ENCODE peak calls at places on chromosomes 6 and 20, in five cellular contexts. D, O, B, N and Q are unnamed samples.

GRCh38 chr20:48910360-48910781 is 11.1 kb upstream of the ARFGEF2 start:
- DNase-seq in D (peak; percentile 95), O (no peak), N (peak; percentile 60), B (no peak), Q (peak; percentile 90)

GRCh38 chr6:82783587-82784253 is 281.9 kb downstream of the UBE3D start:
- DNase-seq in N (no peak), D (no peak), O (no peak), B (no peak), Q (no peak)

GRCh38 chr6:36592221-36592655 is 1.9 kb upstream of the SRSF3 start:
- DNase-seq in O (no peak), D (no peak), N (no peak), B (no peak), Q (no peak)

GRCh38 chr6:20533746-20534294 is 437 bp upstream of the CDKAL1 start:
- DNase-seq in D (no peak), N (no peak), O (no peak), B (no peak), Q (no peak)

GRCh38 chr20:33674294-33675126 is at the start of gene NECAB3:
- DNase-seq in B (peak; percentile 69), O (peak; percentile 92), N (peak; percentile 80), D (peak; percentile 4), Q (peak; percentile 57)

GRCh38 chr20:50354690-50355592 is 155.2 kb upstream of the PTPN1 start:
- DNase-seq in D (no peak), B (no peak), O (no peak), N (no peak), Q (no peak)

GRCh38 chr6:98945311-98946005 is 2.3 kb downstream of the FBXL4 start:
- DNase-seq in B (no peak), O (no peak), N (no peak), D (no peak), Q (no peak)

GRCh38 chr20:50274570-50275430 is 84.2 kb downstream of the CEBPB start:
- DNase-seq in O (peak; percentile 90), N (no peak), B (no peak), D (peak; percentile 74), Q (peak; percentile 99)

GRCh38 chr6:55983861-55984260 is 108.5 kb upstream of the BMP5 start:
- DNase-seq in N (no peak), B (no peak), D (no peak), O (no peak), Q (no peak)

GRCh38 chr6:46715106-46715505 is 20.1 kb downstream of the PLA2G7 start:
- DNase-seq in N (no peak), B (no peak), O (no peak), D (no peak), Q (no peak)

GRCh38 chr6:133890941-133891813 is 2.3 kb downstream of the TCF21 start:
- DNase-seq in O (peak; percentile 65), D (no peak), B (no peak), N (peak; percentile 45), Q (no peak)

GRCh38 chr20:44494266-44494665 is 18.6 kb downstream of the TTPAL start:
- DNase-seq in B (no peak), N (no peak), O (no peak), D (no peak), Q (no peak)

GRCh38 chr6:13413906-13414555 is 73.4 kb downstream of the GFOD1 start:
- DNase-seq in B (no peak), D (no peak), N (peak; percentile 58), O (peak; percentile 77), Q (no peak)